ENCODE peak calls at places on chromosomes 16 and 17, in four cellular contexts. Q is lower leg skin, G is aorta, X is AG04450. E is an unnamed sample.

GRCh38 chr16:84541999-84542876 is 37.8 kb upstream of the MEAK7 start:
- DNase-seq in Q (no peak), G (no peak), X (no peak), E (peak)

GRCh38 chr17:20174588-20175265 is 165.6 kb downstream of the SPECC1 start:
- DNase-seq in Q (no peak), G (no peak), X (no peak), E (no peak)

GRCh38 chr17:56949595-56949994 is 11.3 kb downstream of the COIL start:
- DNase-seq in Q (no peak), G (no peak), X (no peak), E (no peak)

GRCh38 chr16:78045865-78046581 is 23.7 kb downstream of the CLEC3A start:
- DNase-seq in Q (no peak), G (peak), X (peak), E (peak)

GRCh38 chr16:17850626-17851265 is 380.0 kb upstream of the XYLT1 start:
- DNase-seq in Q (no peak), G (no peak), X (no peak), E (no peak)

GRCh38 chr17:17824780-17825614 is 11.8 kb downstream of the SREBF1 start:
- DNase-seq in Q (no peak), G (peak), X (no peak), E (no peak)

GRCh38 chr17:76707985-76708807 is 2.6 kb downstream of the MXRA7 start:
- DNase-seq in Q (no peak), G (no peak), X (no peak), E (no peak)

GRCh38 chr16:15721018-15721417 is 71.0 kb downstream of the NDE1 start:
- DNase-seq in Q (no peak), G (no peak), X (no peak), E (no peak)

GRCh38 chr16:74748710-74749073 is 25.9 kb downstream of the FA2H start:
- DNase-seq in Q (no peak), G (no peak), X (no peak), E (no peak)

GRCh38 chr17:28551421-28552186 is 820 bp downstream of the UNC119 start:
- DNase-seq in Q (no peak), G (no peak), X (no peak), E (no peak)

GRCh38 chr17:2435852-2436251 is 35.0 kb upstream of the MNT start:
- DNase-seq in Q (no peak), G (no peak), X (no peak), E (no peak)

GRCh38 chr17:55770220-55770870 is 19.5 kb downstream of the PCTP start:
- DNase-seq in Q (no peak), G (no peak), X (peak), E (peak)

GRCh38 chr17:36205637-36206458 is 5.0 kb upstream of the CCL4L2 start:
- DNase-seq in Q (no peak), G (no peak), X (no peak), E (no peak)

GRCh38 chr17:17613708-17614114 is 22.2 kb upstream of the PEMT start:
- DNase-seq in Q (peak), G (no peak), X (peak), E (no peak)

GRCh38 chr16:51938861-51939260 is 608.1 kb downstream of the TOX3 start:
- DNase-seq in Q (peak), G (no peak), X (no peak), E (no peak)

GRCh38 chr16:88454315-88455057 is 1.4 kb downstream of the ZFPM1 start:
- DNase-seq in Q (no peak), G (no peak), X (no peak), E (no peak)

GRCh38 chr16:56252835-56253234 is 61.5 kb downstream of the GNAO1 start:
- DNase-seq in Q (no peak), G (no peak), X (no peak), E (no peak)

GRCh38 chr17:67585077-67585602 is 132.6 kb upstream of the NOL11 start:
- DNase-seq in Q (no peak), G (no peak), X (no peak), E (no peak)

GRCh38 chr16:25027281-25027680 is 12.1 kb upstream of the ARHGAP17 start:
- DNase-seq in Q (no peak), G (no peak), X (no peak), E (no peak)

GRCh38 chr16:20910781-20911321 is 10.3 kb downstream of the LYRM1 start:
- DNase-seq in Q (no peak), G (no peak), X (no peak), E (peak)

GRCh38 chr16:15765880-15766279 is 90.9 kb downstream of the MYH11 start:
- DNase-seq in Q (no peak), G (no peak), X (no peak), E (no peak)

GRCh38 chr16:515175-515962 is 12.1 kb upstream of the CAPN15 start:
- DNase-seq in Q (no peak), G (no peak), X (no peak), E (no peak)

GRCh38 chr17:78131172-78132085 is 858 bp downstream of the TMC8 start:
- DNase-seq in Q (no peak), G (no peak), X (no peak), E (no peak)

GRCh38 chr17:48998557-48999440 is 1.6 kb downstream of the IGF2BP1 start:
- DNase-seq in Q (no peak), G (no peak), X (no peak), E (no peak)
- H3K4me3 ChIP-seq in Q (no peak), G (no peak), X (peak), E (peak)

DNA sequence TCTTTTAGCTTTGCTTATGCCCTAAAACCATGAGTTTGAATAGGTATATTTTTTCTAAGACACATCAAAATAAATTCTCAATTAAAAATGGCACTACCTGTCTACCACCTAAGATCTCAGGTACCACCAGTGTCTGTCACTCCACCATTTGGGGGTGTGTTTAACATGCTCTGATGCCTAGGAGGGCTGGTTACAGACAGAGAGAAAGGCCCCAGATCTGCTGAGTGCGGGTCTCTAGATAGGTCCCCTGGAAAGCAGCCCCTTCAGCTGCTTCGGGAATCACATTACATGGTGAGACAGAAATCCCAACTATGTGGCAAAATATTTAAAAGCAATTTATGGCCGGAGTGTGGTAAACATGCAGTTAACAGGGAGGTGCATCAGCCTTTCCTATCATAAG is 653 bp upstream of the VAC14 start:
- DNase-seq in Q (no peak), G (no peak), X (no peak), E (no peak)
- H3K4me3 ChIP-seq in Q (no peak), G (no peak), X (no peak), E (no peak)

DNA sequence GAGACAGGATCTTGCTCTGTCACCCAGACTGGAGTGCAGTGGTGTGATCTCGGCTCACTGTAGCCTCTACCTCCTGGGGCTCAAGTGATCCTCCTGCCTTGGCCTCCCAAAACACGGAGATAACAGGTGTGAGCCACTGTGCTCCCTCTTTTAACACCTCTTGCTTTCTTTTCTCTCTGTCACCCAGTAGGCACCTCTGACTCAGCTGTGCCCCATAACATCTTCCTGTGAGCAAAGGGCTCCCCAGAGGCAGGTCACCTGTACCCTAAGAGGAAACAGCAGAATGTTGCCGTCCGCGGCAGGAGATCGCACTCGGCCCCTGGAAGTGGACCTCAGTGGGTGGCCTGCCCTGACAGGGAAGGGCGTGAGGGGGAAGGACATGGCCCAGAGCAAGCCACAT is 918 bp upstream of the NLRC3 start:
- DNase-seq in Q (no peak), G (no peak), X (no peak), E (no peak)
- H3K4me3 ChIP-seq in Q (no peak), G (no peak), X (no peak), E (no peak)

GRCh38 chr16:86101135-86101911 is 202.4 kb downstream of the IRF8 start:
- DNase-seq in Q (no peak), G (no peak), X (no peak), E (no peak)
- H3K4me3 ChIP-seq in Q (no peak), G (no peak), X (no peak), E (no peak)

GRCh38 chr16:4679156-4679853 is 14.1 kb upstream of the NUDT16L1 start:
- DNase-seq in Q (no peak), G (no peak), X (no peak), E (no peak)
- H3K4me3 ChIP-seq in Q (no peak), G (no peak), X (no peak), E (no peak)